ENCODE peak calls at places on chromosome 20, in six cellular contexts. X is coronary artery; A is CD8-positive, alpha-beta T cell; C is GM13977; J is HCT116; E is pancreas. F is an unnamed sample.

GRCh38 chr20:53578492-53579222 is 15.0 kb downstream of the ZNF217 start:
- DNase-seq in X (no peak), A (no peak), C (peak; percentile 69), J (peak; percentile 82), E (peak; percentile 57), F (peak; percentile 81)

GRCh38 chr20:17935186-17935585 is 33.4 kb downstream of the SNX5 start:
- DNase-seq in X (no peak), A (no peak), C (no peak), J (no peak), E (no peak), F (no peak)

GRCh38 chr20:48523191-48523757 is 304.5 kb downstream of the PREX1 start:
- DNase-seq in X (peak; percentile 11), A (no peak), C (peak; percentile 71), J (peak; percentile 10), E (no peak), F (peak; percentile 58)

GRCh38 chr20:35908007-35908406 is 46.3 kb downstream of the SCAND1 start:
- DNase-seq in X (no peak), A (no peak), C (no peak), J (no peak), E (no peak), F (no peak)

GRCh38 chr20:15674253-15675145 is 898.7 kb downstream of the KIF16B start:
- DNase-seq in X (no peak), A (no peak), C (no peak), J (no peak), E (no peak), F (no peak)

GRCh38 chr20:38790210-38791053 is 15.1 kb upstream of the PPP1R16B start:
- DNase-seq in X (no peak), A (no peak), C (no peak), J (peak; percentile 68), E (no peak), F (peak; percentile 22)

GRCh38 chr20:53926428-53927028 is 143.9 kb downstream of the BCAS1 start:
- DNase-seq in X (no peak), A (no peak), C (peak; percentile 44), J (no peak), E (no peak), F (peak; percentile 82)

GRCh38 chr20:17910828-17911294 is 57.7 kb downstream of the SNX5 start:
- DNase-seq in X (no peak), A (no peak), C (no peak), J (no peak), E (no peak), F (no peak)

GRCh38 chr20:48482790-48483189 is 345.0 kb downstream of the PREX1 start:
- DNase-seq in X (no peak), A (no peak), C (peak; percentile 43), J (no peak), E (no peak), F (no peak)

GRCh38 chr20:36154696-36155628 is at the start of gene EPB41L1:
- DNase-seq in X (no peak), A (no peak), C (peak; percentile 40), J (no peak), E (no peak), F (no peak)

GRCh38 chr20:1894471-1894950 is 696 bp upstream of the SIRPA start:
- DNase-seq in X (peak; percentile 83), A (no peak), C (peak; percentile 80), J (no peak), E (peak; percentile 43), F (peak; percentile 59)

GRCh38 chr20:8155848-8156602 is 24.0 kb downstream of the PLCB1 start:
- DNase-seq in X (no peak), A (no peak), C (no peak), J (no peak), E (no peak), F (no peak)

GRCh38 chr20:16004108-16004854 is 569.0 kb downstream of the KIF16B start:
- DNase-seq in X (no peak), A (no peak), C (no peak), J (no peak), E (no peak), F (no peak)

GRCh38 chr20:61113731-61114130 is 138.3 kb upstream of the CDH4 start:
- DNase-seq in X (no peak), A (no peak), C (no peak), J (no peak), E (no peak), F (no peak)

GRCh38 chr20:841568-842546 is 8.3 kb downstream of the FAM110A start:
- DNase-seq in X (no peak), A (no peak), C (peak; percentile 44), J (no peak), E (peak; percentile 50), F (peak; percentile 83)

GRCh38 chr20:36273414-36274247 is 32.5 kb upstream of the DLGAP4 start:
- DNase-seq in X (no peak), A (no peak), C (peak; percentile 52), J (peak; percentile 4), E (no peak), F (peak; percentile 46)

GRCh38 chr20:37866051-37866450 is 36.9 kb upstream of the VSTM2L start:
- DNase-seq in X (no peak), A (no peak), C (no peak), J (no peak), E (no peak), F (no peak)

GRCh38 chr20:57902478-57902877 is 192.7 kb upstream of the PMEPA1 start:
- DNase-seq in X (no peak), A (no peak), C (peak; percentile 53), J (no peak), E (no peak), F (peak; percentile 63)
- TF ChIP-seq CTCF in X (no peak), A (no peak), C (no peak), J (no peak), E (no peak), F (peak; percentile 40)

GRCh38 chr20:57526885-57527566 is 2.1 kb upstream of the CTCFL start:
- DNase-seq in X (no peak), A (no peak), C (no peak), J (no peak), E (no peak), F (no peak)
- TF ChIP-seq CTCF in X (no peak), A (no peak), C (no peak), J (no peak), E (no peak), F (peak; percentile 59)

GRCh38 chr20:62402456-62402855 is 4.6 kb downstream of the CABLES2 start:
- DNase-seq in X (no peak), A (no peak), C (no peak), J (no peak), E (no peak), F (no peak)

GRCh38 chr20:62403331-62403730 is 3.8 kb downstream of the CABLES2 start:
- DNase-seq in X (no peak), A (no peak), C (no peak), J (no peak), E (no peak), F (no peak)

GRCh38 chr20:62400541-62400940 is 6.5 kb downstream of the CABLES2 start:
- DNase-seq in X (no peak), A (no peak), C (no peak), J (no peak), E (no peak), F (no peak)

GRCh38 chr20:62400021-62400420 is 7.1 kb downstream of the CABLES2 start:
- DNase-seq in X (no peak), A (no peak), C (no peak), J (no peak), E (no peak), F (no peak)

GRCh38 chr20:62401331-62401779 is 5.7 kb downstream of the CABLES2 start:
- DNase-seq in X (no peak), A (no peak), C (no peak), J (no peak), E (no peak), F (no peak)
- TF ChIP-seq CTCF in X (no peak), A (no peak), C (no peak), J (no peak), E (no peak), F (no peak)

GRCh38 chr20:62567246-62568044 is 74.9 kb upstream of the SLCO4A1 start:
- DNase-seq in X (no peak), A (no peak), C (no peak), J (no peak), E (no peak), F (no peak)
- TF ChIP-seq CTCF in X (no peak), A (no peak), C (no peak), J (no peak), E (no peak), F (no peak)

DNA sequence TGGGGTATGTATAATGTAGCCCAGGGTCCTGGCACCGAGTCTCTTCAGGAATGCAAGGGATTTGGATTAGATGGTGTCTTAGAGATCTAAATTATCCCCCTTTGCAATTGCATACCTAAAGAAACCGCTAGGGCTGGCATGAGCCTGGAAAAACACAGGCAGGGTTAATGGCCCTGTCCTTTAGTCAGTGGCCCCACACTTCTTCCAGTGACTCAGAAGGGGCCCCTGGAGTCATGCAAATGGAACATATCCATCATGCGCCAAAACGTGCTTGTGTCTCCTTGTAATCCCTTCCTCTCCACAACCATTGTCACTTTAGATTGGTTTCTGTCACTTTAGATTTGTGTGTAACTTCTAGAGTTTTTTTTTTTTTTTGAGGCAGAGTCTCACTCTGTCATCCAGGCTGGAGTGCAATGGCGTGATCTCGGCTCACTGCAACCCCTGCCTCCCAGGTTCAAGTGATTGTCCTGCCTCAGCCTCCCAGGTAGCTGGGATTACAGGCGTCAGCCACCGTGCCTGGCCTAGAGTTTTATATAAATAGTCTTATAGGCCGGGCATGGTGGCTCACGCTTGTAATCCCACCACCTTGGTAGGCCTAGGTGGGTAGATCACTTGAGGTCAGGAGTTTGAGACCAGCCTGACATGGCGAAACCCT is 8.7 kb upstream of the MYBL2 start:
- DNase-seq in X (no peak), A (no peak), C (no peak), J (no peak), E (no peak), F (peak; percentile 46)
- TF ChIP-seq CTCF in X (no peak), A (no peak), C (no peak), J (peak; percentile 35), E (no peak), F (no peak)